ENCODE peak calls at places on chromosome 6, in six cellular contexts. T, Q, P, O, M and S are unnamed samples.

GRCh38 chr6:53461041-53461656 is 83.8 kb downstream of the GCLC start:
- DNase-seq in T (no peak), Q (peak), P (peak), O (no peak), M (no peak), S (peak)

GRCh38 chr6:43904311-43905123 is 134.5 kb downstream of the VEGFA start:
- DNase-seq in T (no peak), Q (no peak), P (no peak), O (no peak), M (no peak), S (no peak)

GRCh38 chr6:93915961-93916360 is 496.6 kb upstream of the EPHA7 start:
- DNase-seq in T (no peak), Q (no peak), P (no peak), O (no peak), M (no peak), S (no peak)

GRCh38 chr6:63574554-63574900 is 2.2 kb downstream of the LOC128125822 start:
- DNase-seq in T (no peak), Q (no peak), P (no peak), O (no peak), M (no peak), S (no peak)

GRCh38 chr6:15148356-15149058 is 97.4 kb upstream of the JARID2 start:
- DNase-seq in T (no peak), Q (peak), P (no peak), O (peak), M (peak), S (no peak)

GRCh38 chr6:161100072-161100471 is 108.5 kb downstream of the MAP3K4 start:
- DNase-seq in T (no peak), Q (no peak), P (no peak), O (no peak), M (no peak), S (no peak)

GRCh38 chr6:135880066-135880972 is 28.8 kb downstream of the PDE7B start:
- DNase-seq in T (no peak), Q (peak), P (peak), O (no peak), M (no peak), S (peak)

GRCh38 chr6:117733341-117733740 is 58.1 kb downstream of the NUS1 start:
- DNase-seq in T (no peak), Q (no peak), P (no peak), O (no peak), M (no peak), S (no peak)

GRCh38 chr6:121157913-121158312 is 176.4 kb downstream of the TBC1D32 start:
- DNase-seq in T (no peak), Q (peak), P (no peak), O (no peak), M (no peak), S (no peak)

GRCh38 chr6:53056273-53056672 is 8.9 kb upstream of the FBXO9 start:
- DNase-seq in T (no peak), Q (no peak), P (no peak), O (no peak), M (no peak), S (no peak)

GRCh38 chr6:151757506-151757955 is 50.0 kb upstream of the ESR1 start:
- DNase-seq in T (no peak), Q (no peak), P (peak), O (no peak), M (no peak), S (peak)

GRCh38 chr6:141866731-141867502 is 265.8 kb upstream of the GJE1 start:
- DNase-seq in T (no peak), Q (no peak), P (no peak), O (no peak), M (no peak), S (no peak)

GRCh38 chr6:138278326-138278725 is 60.0 kb upstream of the PBOV1 start:
- DNase-seq in T (no peak), Q (peak), P (no peak), O (no peak), M (peak), S (no peak)

GRCh38 chr6:5398530-5398929 is 137.2 kb downstream of the FARS2 start:
- DNase-seq in T (no peak), Q (peak), P (peak), O (no peak), M (peak), S (peak)

GRCh38 chr6:15205321-15205720 is 40.5 kb upstream of the JARID2 start:
- DNase-seq in T (no peak), Q (no peak), P (no peak), O (no peak), M (no peak), S (no peak)

GRCh38 chr6:64590965-64591364 is 955.4 kb downstream of the PHF3 start:
- DNase-seq in T (no peak), Q (no peak), P (no peak), O (no peak), M (no peak), S (no peak)

GRCh38 chr6:138509371-138509770 is 10.1 kb upstream of the NHSL1 start:
- DNase-seq in T (no peak), Q (peak), P (peak), O (no peak), M (peak), S (peak)

GRCh38 chr6:53168516-53169257 is 20.0 kb upstream of the GCM1 start:
- DNase-seq in T (no peak), Q (peak), P (no peak), O (no peak), M (no peak), S (no peak)

GRCh38 chr6:166707045-166707444 is 80.0 kb upstream of the RPS6KA2 start:
- DNase-seq in T (no peak), Q (peak), P (peak), O (peak), M (peak), S (peak)

GRCh38 chr6:106281088-106281487 is 44.5 kb downstream of the ATG5 start:
- DNase-seq in T (no peak), Q (no peak), P (no peak), O (no peak), M (no peak), S (no peak)

GRCh38 chr6:89615882-89616281 is 22.7 kb downstream of the LYRM2 start:
- DNase-seq in T (no peak), Q (no peak), P (no peak), O (no peak), M (no peak), S (no peak)

GRCh38 chr6:42099340-42100028 is 42.9 kb downstream of the C6orf132 start:
- DNase-seq in T (no peak), Q (peak), P (no peak), O (no peak), M (no peak), S (no peak)

GRCh38 chr6:166415306-166415705 is 32.6 kb upstream of the MPC1 start:
- DNase-seq in T (no peak), Q (no peak), P (no peak), O (peak), M (no peak), S (no peak)

GRCh38 chr6:41306187-41306854 is 19.8 kb upstream of the TREM1 start:
- DNase-seq in T (no peak), Q (peak), P (peak), O (no peak), M (peak), S (peak)

GRCh38 chr6:13395272-13396237 is 67.2 kb upstream of the TBC1D7 start:
- DNase-seq in T (peak), Q (peak), P (peak), O (no peak), M (no peak), S (peak)

GRCh38 chr6:159602370-159603185 is 90.5 kb downstream of the SOD2 start:
- DNase-seq in T (peak), Q (peak), P (no peak), O (no peak), M (no peak), S (no peak)

GRCh38 chr6:150299873-150300485 is 68.8 kb upstream of the IYD start:
- DNase-seq in T (no peak), Q (no peak), P (no peak), O (no peak), M (no peak), S (no peak)

GRCh38 chr6:69069881-69070280 is 434.8 kb downstream of the ADGRB3 start:
- DNase-seq in T (no peak), Q (no peak), P (no peak), O (no peak), M (no peak), S (no peak)

GRCh38 chr6:7106752-7107577 is 796 bp upstream of the RREB1 start:
- DNase-seq in T (no peak), Q (no peak), P (peak), O (peak), M (peak), S (peak)

GRCh38 chr6:53199156-53199555 is 50.5 kb upstream of the GCM1 start:
- DNase-seq in T (no peak), Q (no peak), P (peak), O (no peak), M (no peak), S (peak)

GRCh38 chr6:32838114-32838958 is at the start of gene TAP2:
- DNase-seq in T (peak), Q (peak), P (peak), O (peak), M (peak), S (peak)

GRCh38 chr6:102300350-102300749 is 906.8 kb downstream of the GRIK2 start:
- DNase-seq in T (no peak), Q (no peak), P (no peak), O (no peak), M (no peak), S (no peak)

GRCh38 chr6:14292119-14292518 is 174.5 kb downstream of the CD83 start:
- DNase-seq in T (no peak), Q (no peak), P (no peak), O (no peak), M (no peak), S (no peak)

GRCh38 chr6:31356946-31357466 is at the start of gene HLA-B:
- DNase-seq in T (peak), Q (peak), P (peak), O (peak), M (peak), S (peak)

GRCh38 chr6:114404339-114404955 is 61.6 kb upstream of the HS3ST5 start:
- DNase-seq in T (no peak), Q (no peak), P (no peak), O (no peak), M (no peak), S (no peak)

GRCh38 chr6:114398481-114398880 is 55.7 kb upstream of the HS3ST5 start:
- DNase-seq in T (no peak), Q (no peak), P (no peak), O (no peak), M (no peak), S (no peak)

DNA sequence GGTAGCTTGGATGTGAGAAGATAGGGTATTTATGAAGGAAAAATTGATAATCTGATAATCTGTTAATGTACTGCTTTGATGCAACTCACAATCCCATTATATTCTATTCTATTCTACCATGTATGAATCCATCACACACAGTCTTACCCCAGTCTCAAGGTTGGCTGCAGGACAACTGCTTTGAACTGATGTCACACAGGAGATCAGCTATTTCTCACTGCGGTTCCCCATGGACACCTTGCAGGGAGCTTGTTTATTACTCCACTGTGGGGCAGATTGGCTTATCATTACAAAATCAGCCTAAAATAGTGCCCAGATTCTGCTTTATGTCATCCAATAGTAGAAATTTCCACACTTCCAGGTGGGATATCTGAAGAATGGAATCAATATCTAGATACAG is 61.0 kb upstream of the HS3ST5 start:
- DNase-seq in T (no peak), Q (no peak), P (no peak), O (no peak), M (no peak), S (no peak)
- TF ChIP-seq CTCF in T (no peak), Q (no peak), P (no peak), O (no peak), M (no peak), S (no peak)

GRCh38 chr6:17204548-17204947 is 76.6 kb upstream of the RBM24 start:
- DNase-seq in T (no peak), Q (no peak), P (no peak), O (no peak), M (no peak), S (no peak)

GRCh38 chr6:17202526-17202925 is 78.6 kb upstream of the RBM24 start:
- DNase-seq in T (no peak), Q (no peak), P (no peak), O (no peak), M (no peak), S (no peak)

GRCh38 chr6:17197607-17198006 is 83.6 kb upstream of the RBM24 start:
- DNase-seq in T (no peak), Q (no peak), P (no peak), O (no peak), M (no peak), S (no peak)

GRCh38 chr6:17200395-17200794 is 80.8 kb upstream of the RBM24 start:
- DNase-seq in T (no peak), Q (no peak), P (no peak), O (no peak), M (peak), S (no peak)
- TF ChIP-seq CTCF in T (no peak), Q (peak), P (no peak), O (no peak), M (peak), S (no peak)

GRCh38 chr6:116011096-116011401 is 49.6 kb downstream of the FRK start:
- DNase-seq in T (no peak), Q (no peak), P (no peak), O (no peak), M (no peak), S (no peak)
- TF ChIP-seq CTCF in T (no peak), Q (no peak), P (no peak), O (no peak), M (no peak), S (no peak)

DNA sequence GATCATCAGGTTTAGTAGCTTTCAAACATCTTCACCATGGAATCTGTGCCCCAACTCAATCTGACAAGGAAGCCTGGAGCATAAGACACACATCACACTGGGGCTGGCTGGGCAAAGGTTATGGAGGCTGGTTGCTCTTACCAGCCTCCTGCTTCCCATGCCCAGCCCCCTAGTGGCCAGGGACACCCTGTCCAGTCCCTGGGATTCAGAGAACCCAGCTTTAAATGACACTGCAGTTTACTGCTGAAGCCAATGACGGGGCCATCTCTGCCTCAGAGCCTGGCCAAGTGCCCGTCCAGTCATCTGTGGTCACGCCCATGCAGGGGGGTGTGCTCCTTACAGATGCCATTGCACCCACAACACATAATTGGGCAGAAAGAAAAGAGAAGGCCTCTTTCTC is 272.9 kb downstream of the SMOC2 start:
- DNase-seq in T (no peak), Q (peak), P (no peak), O (no peak), M (no peak), S (no peak)
- TF ChIP-seq CTCF in T (no peak), Q (peak), P (no peak), O (no peak), M (peak), S (no peak)

DNA sequence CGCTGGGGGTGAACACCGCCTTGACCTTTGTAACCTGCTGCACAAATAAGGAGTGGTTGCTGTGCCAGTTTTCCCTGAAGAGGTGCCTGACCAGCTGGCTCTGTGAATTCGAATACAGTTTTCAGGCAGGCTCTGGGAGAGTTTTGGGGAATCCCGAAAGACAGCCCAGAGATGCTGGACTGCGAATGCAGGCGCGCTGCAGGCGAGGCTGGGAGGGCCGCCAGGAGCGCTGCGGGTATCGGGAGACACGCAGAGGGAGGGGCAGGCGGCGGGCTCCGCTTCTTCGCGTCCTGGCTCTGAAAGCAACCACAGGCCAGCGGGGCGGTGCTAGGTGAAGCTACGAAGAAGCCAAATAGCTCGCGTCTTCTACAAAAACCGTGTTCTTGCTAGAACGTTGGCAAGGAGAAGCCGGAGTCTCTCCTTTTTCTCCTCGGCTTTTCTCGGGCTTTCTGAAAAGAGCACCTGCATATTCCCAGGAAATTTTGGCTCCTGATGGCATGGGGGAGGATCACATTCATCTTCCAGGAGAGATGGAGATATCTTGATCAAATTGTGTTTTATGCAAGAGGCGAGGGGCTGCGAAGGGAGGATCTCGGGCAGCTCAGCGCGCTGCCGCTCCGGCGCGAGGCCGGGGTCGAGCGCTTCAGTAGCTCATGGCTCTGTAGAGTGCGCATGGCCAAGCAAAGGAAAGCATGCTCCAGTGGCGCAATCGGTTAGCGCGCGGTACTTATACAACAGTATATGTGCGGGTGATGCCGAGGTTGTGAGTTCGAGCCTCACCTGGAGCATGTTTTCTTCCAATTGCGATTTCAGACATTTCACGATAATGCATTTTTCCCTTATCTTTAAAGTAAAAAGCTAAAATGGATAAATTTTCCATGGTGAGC is 158.1 kb upstream of the ZNF184 start:
- DNase-seq in T (no peak), Q (peak), P (peak), O (no peak), M (peak), S (peak)
- TF ChIP-seq CTCF in T (no peak), Q (no peak), P (no peak), O (no peak), M (peak), S (no peak)

GRCh38 chr6:155495011-155495768 is 39.6 kb upstream of the NOX3 start:
- DNase-seq in T (peak), Q (peak), P (no peak), O (no peak), M (peak), S (no peak)
- TF ChIP-seq CTCF in T (no peak), Q (peak), P (peak), O (no peak), M (peak), S (no peak)

GRCh38 chr6:72140795-72141194 is 254.4 kb downstream of the RIMS1 start:
- DNase-seq in T (no peak), Q (peak), P (no peak), O (no peak), M (no peak), S (no peak)
- TF ChIP-seq CTCF in T (no peak), Q (no peak), P (no peak), O (no peak), M (peak), S (no peak)